ENCODE peak calls at places on chromosomes 13 and 19, in eight cellular contexts. Y is EL; P is activated T-cell treated with anti-CD3 and anti-CD28 coated beads for 1 hour; B is stimulated activated naive CD8-positive, alpha-beta T cell treated with anti-CD3 and anti-CD28 coated beads, Interleukin-15, amount 100 ng/mL, for 72 hours; T is neural crest cell; J is AG08395; Z is amygdala; H is cardiac muscle cell. V is an unnamed sample.

GRCh38 chr19:3840804-3841203 is 28.0 kb downstream of the ZFR2 start:
- DNase-seq in T (no peak), Y (no peak), Z (no peak), P (no peak), H (no peak), J (no peak), B (no peak), V (no peak)

GRCh38 chr13:81458211-81458610 is 1117.3 kb upstream of the SPRY2 start:
- DNase-seq in P (no peak), J (no peak), H (no peak), Y (no peak), T (no peak), B (no peak), Z (no peak), V (no peak)

GRCh38 chr13:51619614-51620013 is 35.4 kb downstream of the WDFY2 start:
- DNase-seq in T (no peak), Z (no peak), Y (peak), P (no peak), J (peak), H (no peak), B (no peak), V (no peak)

GRCh38 chr19:29680447-29680846 is 15.2 kb downstream of the PLEKHF1 start:
- DNase-seq in H (no peak), Y (no peak), J (peak), Z (peak), T (no peak), B (peak), P (peak), V (peak)

GRCh38 chr13:20927858-20928257 is 25.3 kb upstream of the XPO4 start:
- DNase-seq in T (no peak), H (no peak), Y (no peak), J (no peak), Z (no peak), B (no peak), P (no peak), V (no peak)

GRCh38 chr13:37001921-37002250 is 1.3 kb downstream of the EXOSC8 start:
- DNase-seq in B (no peak), T (no peak), Y (no peak), H (no peak), P (no peak), Z (no peak), J (no peak), V (no peak)

GRCh38 chr13:33289966-33290365 is 4.4 kb upstream of the STARD13 start:
- DNase-seq in T (no peak), J (peak), H (no peak), P (no peak), Z (no peak), B (no peak), Y (no peak), V (no peak)

GRCh38 chr13:50891206-50891605 is 18.4 kb upstream of the RNASEH2B start:
- DNase-seq in P (no peak), T (no peak), Z (no peak), J (no peak), Y (no peak), H (no peak), B (no peak), V (no peak)

GRCh38 chr19:35642798-35643254 is 1.3 kb downstream of the ETV2 start:
- DNase-seq in J (no peak), B (no peak), Y (no peak), T (no peak), H (no peak), Z (no peak), P (no peak), V (no peak)

GRCh38 chr19:58562126-58563033 is 4.0 kb upstream of the UBE2M start:
- DNase-seq in Z (no peak), T (no peak), Y (peak), H (peak), B (peak), P (no peak), J (no peak), V (no peak)

GRCh38 chr13:29702912-29703351 is 107.4 kb upstream of the SLC7A1 start:
- DNase-seq in J (peak), Z (no peak), H (no peak), Y (peak), B (no peak), P (no peak), T (peak), V (no peak)

GRCh38 chr19:18776288-18776594 is 14.9 kb downstream of the COMP start:
- DNase-seq in J (peak), Z (no peak), H (no peak), P (no peak), Y (peak), B (no peak), T (no peak), V (no peak)

GRCh38 chr13:104737713-104738112 is 1671.5 kb upstream of the SLC10A2 start:
- DNase-seq in P (no peak), Y (peak), J (no peak), H (no peak), Z (no peak), B (no peak), T (no peak), V (no peak)

GRCh38 chr13:30134578-30134977 is 172.8 kb downstream of the KATNAL1 start:
- DNase-seq in B (no peak), H (no peak), J (no peak), P (no peak), Y (no peak), Z (no peak), T (no peak), V (no peak)

GRCh38 chr19:49019242-49019932 is 2.5 kb upstream of the LHB start:
- DNase-seq in T (peak), B (peak), J (peak), Z (no peak), Y (peak), H (peak), P (peak), V (peak)

GRCh38 chr19:47779524-47780214 is 1.2 kb downstream of the SELENOW start:
- DNase-seq in J (peak), Z (peak), T (no peak), P (no peak), H (peak), B (no peak), Y (no peak), V (no peak)

GRCh38 chr19:38303517-38304351 is at the start of gene C19orf33:
- DNase-seq in Z (no peak), J (no peak), T (no peak), H (no peak), P (no peak), Y (no peak), B (no peak), V (no peak)

GRCh38 chr13:44313674-44314073 is 60.0 kb upstream of the SERP2 start:
- DNase-seq in P (no peak), T (no peak), H (no peak), Z (no peak), J (peak), B (no peak), Y (peak), V (no peak)

GRCh38 chr13:65339236-65339635 is 1890.9 kb downstream of the PCDH9 start:
- DNase-seq in J (no peak), P (no peak), Z (no peak), Y (peak), T (no peak), B (no peak), H (no peak), V (no peak)

GRCh38 chr13:112842343-112842856 is 126.6 kb upstream of the MCF2L start:
- DNase-seq in H (no peak), Y (no peak), T (no peak), B (no peak), P (no peak), J (no peak), Z (no peak), V (no peak)

GRCh38 chr19:533485-534058 is 2.0 kb downstream of the CDC34 start:
- DNase-seq in Y (no peak), Z (no peak), J (no peak), H (no peak), T (no peak), B (no peak), P (no peak), V (no peak)

GRCh38 chr13:99320693-99321481 is 13.7 kb upstream of the GPR183 start:
- DNase-seq in J (peak), Y (peak), H (no peak), B (no peak), T (no peak), Z (no peak), P (no peak), V (no peak)

GRCh38 chr19:12975221-12975756 is 5.9 kb downstream of the DAND5 start:
- DNase-seq in P (no peak), B (no peak), T (no peak), H (no peak), Z (no peak), Y (no peak), J (no peak), V (no peak)

V was measured in effector memory CD8-positive, alpha-beta T cell.